ENCODE peak calls at places on chromosome 12, in six cellular contexts. One of them, this sample, is unnamed.

GRCh38 chr12:65826513-65827171 is 2.4 kb downstream of the HMGA2 start:
- DNase-seq in stimulated activated CD8-positive, alpha-beta memory T cell treated with anti-CD3 and anti-CD28 coated beads, Interleukin-4, amount 100 ng/mL, for 1 hour: no peak
- DNase-seq in HT1080: peak; percentile 77
- DNase-seq in T-helper 1 cell: no peak
- DNase-seq in GF-D8: no peak
- DNase-seq in choroid plexus epithelial cell: no peak
- DNase-seq in this sample: no peak

GRCh38 chr12:104930388-104931326 is 27.4 kb downstream of the SLC41A2 start:
- DNase-seq in stimulated activated CD8-positive, alpha-beta memory T cell treated with anti-CD3 and anti-CD28 coated beads, Interleukin-4, amount 100 ng/mL, for 1 hour: no peak
- DNase-seq in HT1080: no peak
- DNase-seq in T-helper 1 cell: no peak
- DNase-seq in GF-D8: no peak
- DNase-seq in choroid plexus epithelial cell: peak; percentile 74
- DNase-seq in this sample: no peak

GRCh38 chr12:114913871-114914801 is 230.2 kb upstream of the TBX3 start:
- DNase-seq in stimulated activated CD8-positive, alpha-beta memory T cell treated with anti-CD3 and anti-CD28 coated beads, Interleukin-4, amount 100 ng/mL, for 1 hour: no peak
- DNase-seq in HT1080: peak; percentile 56
- DNase-seq in T-helper 1 cell: no peak
- DNase-seq in GF-D8: no peak
- DNase-seq in choroid plexus epithelial cell: peak; percentile 24
- DNase-seq in this sample: peak; percentile 60

GRCh38 chr12:101992091-101992490 is 69.7 kb downstream of the WASHC3 start:
- DNase-seq in stimulated activated CD8-positive, alpha-beta memory T cell treated with anti-CD3 and anti-CD28 coated beads, Interleukin-4, amount 100 ng/mL, for 1 hour: no peak
- DNase-seq in HT1080: no peak
- DNase-seq in T-helper 1 cell: no peak
- DNase-seq in GF-D8: no peak
- DNase-seq in choroid plexus epithelial cell: no peak
- DNase-seq in this sample: no peak

GRCh38 chr12:78864483-78865296 is at the start of gene SYT1:
- DNase-seq in stimulated activated CD8-positive, alpha-beta memory T cell treated with anti-CD3 and anti-CD28 coated beads, Interleukin-4, amount 100 ng/mL, for 1 hour: no peak
- DNase-seq in HT1080: no peak
- DNase-seq in T-helper 1 cell: no peak
- DNase-seq in GF-D8: no peak
- DNase-seq in choroid plexus epithelial cell: peak; percentile 92
- DNase-seq in this sample: peak; percentile 83

GRCh38 chr12:130633771-130634170 is 82.3 kb downstream of the RIMBP2 start:
- DNase-seq in stimulated activated CD8-positive, alpha-beta memory T cell treated with anti-CD3 and anti-CD28 coated beads, Interleukin-4, amount 100 ng/mL, for 1 hour: no peak
- DNase-seq in HT1080: peak; percentile 34
- DNase-seq in T-helper 1 cell: no peak
- DNase-seq in GF-D8: no peak
- DNase-seq in choroid plexus epithelial cell: no peak
- DNase-seq in this sample: peak; percentile 50

GRCh38 chr12:2959508-2960431 is 573 bp downstream of the TEAD4 start:
- DNase-seq in stimulated activated CD8-positive, alpha-beta memory T cell treated with anti-CD3 and anti-CD28 coated beads, Interleukin-4, amount 100 ng/mL, for 1 hour: no peak
- DNase-seq in HT1080: peak; percentile 50
- DNase-seq in T-helper 1 cell: no peak
- DNase-seq in GF-D8: no peak
- DNase-seq in choroid plexus epithelial cell: peak; percentile 48
- DNase-seq in this sample: peak; percentile 71

GRCh38 chr12:52063986-52064649 is 5.7 kb upstream of the ATG101 start:
- DNase-seq in stimulated activated CD8-positive, alpha-beta memory T cell treated with anti-CD3 and anti-CD28 coated beads, Interleukin-4, amount 100 ng/mL, for 1 hour: no peak
- DNase-seq in HT1080: peak; percentile 69
- DNase-seq in T-helper 1 cell: no peak
- DNase-seq in GF-D8: no peak
- DNase-seq in choroid plexus epithelial cell: peak; percentile 88
- DNase-seq in this sample: no peak

GRCh38 chr12:131057722-131058515 is 104.2 kb downstream of the ADGRD1 start:
- DNase-seq in stimulated activated CD8-positive, alpha-beta memory T cell treated with anti-CD3 and anti-CD28 coated beads, Interleukin-4, amount 100 ng/mL, for 1 hour: no peak
- DNase-seq in HT1080: no peak
- DNase-seq in T-helper 1 cell: no peak
- DNase-seq in GF-D8: no peak
- DNase-seq in choroid plexus epithelial cell: no peak
- DNase-seq in this sample: no peak

GRCh38 chr12:77152623-77153193 is 87.3 kb upstream of the E2F7 start:
- DNase-seq in stimulated activated CD8-positive, alpha-beta memory T cell treated with anti-CD3 and anti-CD28 coated beads, Interleukin-4, amount 100 ng/mL, for 1 hour: no peak
- DNase-seq in HT1080: peak; percentile 48
- DNase-seq in T-helper 1 cell: no peak
- DNase-seq in GF-D8: no peak
- DNase-seq in choroid plexus epithelial cell: peak; percentile 76
- DNase-seq in this sample: no peak

GRCh38 chr12:105876426-105876927 is 262.3 kb downstream of the NUAK1 start:
- DNase-seq in stimulated activated CD8-positive, alpha-beta memory T cell treated with anti-CD3 and anti-CD28 coated beads, Interleukin-4, amount 100 ng/mL, for 1 hour: no peak
- DNase-seq in HT1080: no peak
- DNase-seq in T-helper 1 cell: no peak
- DNase-seq in GF-D8: no peak
- DNase-seq in choroid plexus epithelial cell: peak; percentile 39
- DNase-seq in this sample: no peak

GRCh38 chr12:22409071-22409951 is 74.8 kb upstream of the ST8SIA1 start:
- DNase-seq in stimulated activated CD8-positive, alpha-beta memory T cell treated with anti-CD3 and anti-CD28 coated beads, Interleukin-4, amount 100 ng/mL, for 1 hour: peak; percentile 12
- DNase-seq in HT1080: no peak
- DNase-seq in T-helper 1 cell: peak; percentile 34
- DNase-seq in GF-D8: no peak
- DNase-seq in choroid plexus epithelial cell: no peak
- DNase-seq in this sample: no peak

GRCh38 chr12:71958056-71958455 is 19.4 kb downstream of the TPH2 start:
- DNase-seq in stimulated activated CD8-positive, alpha-beta memory T cell treated with anti-CD3 and anti-CD28 coated beads, Interleukin-4, amount 100 ng/mL, for 1 hour: no peak
- DNase-seq in HT1080: peak; percentile 32
- DNase-seq in T-helper 1 cell: no peak
- DNase-seq in GF-D8: no peak
- DNase-seq in choroid plexus epithelial cell: peak; percentile 33
- DNase-seq in this sample: no peak

GRCh38 chr12:3593906-3594305 is 102.9 kb downstream of the PRMT8 start:
- DNase-seq in stimulated activated CD8-positive, alpha-beta memory T cell treated with anti-CD3 and anti-CD28 coated beads, Interleukin-4, amount 100 ng/mL, for 1 hour: no peak
- DNase-seq in HT1080: no peak
- DNase-seq in T-helper 1 cell: no peak
- DNase-seq in GF-D8: no peak
- DNase-seq in choroid plexus epithelial cell: no peak
- DNase-seq in this sample: no peak

GRCh38 chr12:105420659-105421240 is 90.3 kb downstream of the C12orf75 start:
- DNase-seq in stimulated activated CD8-positive, alpha-beta memory T cell treated with anti-CD3 and anti-CD28 coated beads, Interleukin-4, amount 100 ng/mL, for 1 hour: peak; percentile 24
- DNase-seq in HT1080: peak; percentile 69
- DNase-seq in T-helper 1 cell: peak; percentile 30
- DNase-seq in GF-D8: no peak
- DNase-seq in choroid plexus epithelial cell: peak; percentile 87
- DNase-seq in this sample: peak; percentile 83

GRCh38 chr12:6141048-6141447 is 16.6 kb upstream of the VWF start:
- DNase-seq in stimulated activated CD8-positive, alpha-beta memory T cell treated with anti-CD3 and anti-CD28 coated beads, Interleukin-4, amount 100 ng/mL, for 1 hour: no peak
- DNase-seq in HT1080: no peak
- DNase-seq in T-helper 1 cell: no peak
- DNase-seq in GF-D8: peak; percentile 36
- DNase-seq in choroid plexus epithelial cell: peak; percentile 88
- DNase-seq in this sample: no peak

GRCh38 chr12:78119351-78119918 is 288.7 kb downstream of the NAV3 start:
- DNase-seq in stimulated activated CD8-positive, alpha-beta memory T cell treated with anti-CD3 and anti-CD28 coated beads, Interleukin-4, amount 100 ng/mL, for 1 hour: no peak
- DNase-seq in HT1080: no peak
- DNase-seq in T-helper 1 cell: no peak
- DNase-seq in GF-D8: no peak
- DNase-seq in choroid plexus epithelial cell: no peak
- DNase-seq in this sample: no peak

GRCh38 chr12:83826112-83826511 is 1086.5 kb downstream of the SLC6A15 start:
- DNase-seq in stimulated activated CD8-positive, alpha-beta memory T cell treated with anti-CD3 and anti-CD28 coated beads, Interleukin-4, amount 100 ng/mL, for 1 hour: no peak
- DNase-seq in HT1080: peak; percentile 32
- DNase-seq in T-helper 1 cell: no peak
- DNase-seq in GF-D8: no peak
- DNase-seq in choroid plexus epithelial cell: peak; percentile 75
- DNase-seq in this sample: peak; percentile 60

GRCh38 chr12:107788281-107788680 is 13.8 kb downstream of the ASCL4 start:
- DNase-seq in stimulated activated CD8-positive, alpha-beta memory T cell treated with anti-CD3 and anti-CD28 coated beads, Interleukin-4, amount 100 ng/mL, for 1 hour: no peak
- DNase-seq in HT1080: no peak
- DNase-seq in T-helper 1 cell: no peak
- DNase-seq in GF-D8: no peak
- DNase-seq in choroid plexus epithelial cell: no peak
- DNase-seq in this sample: no peak

GRCh38 chr12:98297557-98297956 is 217.8 kb upstream of the TMPO start:
- DNase-seq in stimulated activated CD8-positive, alpha-beta memory T cell treated with anti-CD3 and anti-CD28 coated beads, Interleukin-4, amount 100 ng/mL, for 1 hour: no peak
- DNase-seq in HT1080: no peak
- DNase-seq in T-helper 1 cell: no peak
- DNase-seq in GF-D8: no peak
- DNase-seq in choroid plexus epithelial cell: no peak
- DNase-seq in this sample: no peak

GRCh38 chr12:1309610-1310009 is 284.8 kb downstream of the FBXL14 start:
- DNase-seq in stimulated activated CD8-positive, alpha-beta memory T cell treated with anti-CD3 and anti-CD28 coated beads, Interleukin-4, amount 100 ng/mL, for 1 hour: no peak
- DNase-seq in HT1080: no peak
- DNase-seq in T-helper 1 cell: no peak
- DNase-seq in GF-D8: no peak
- DNase-seq in choroid plexus epithelial cell: no peak
- DNase-seq in this sample: no peak

GRCh38 chr12:86712425-86712843 is 456.2 kb upstream of the MGAT4C start:
- DNase-seq in stimulated activated CD8-positive, alpha-beta memory T cell treated with anti-CD3 and anti-CD28 coated beads, Interleukin-4, amount 100 ng/mL, for 1 hour: no peak
- DNase-seq in HT1080: peak; percentile 95
- DNase-seq in T-helper 1 cell: no peak
- DNase-seq in GF-D8: no peak
- DNase-seq in choroid plexus epithelial cell: peak; percentile 99
- DNase-seq in this sample: no peak

GRCh38 chr12:126883737-126884136 is 1383.2 kb upstream of the TMEM132C start:
- DNase-seq in stimulated activated CD8-positive, alpha-beta memory T cell treated with anti-CD3 and anti-CD28 coated beads, Interleukin-4, amount 100 ng/mL, for 1 hour: no peak
- DNase-seq in HT1080: peak; percentile 28
- DNase-seq in T-helper 1 cell: no peak
- DNase-seq in GF-D8: no peak
- DNase-seq in choroid plexus epithelial cell: no peak
- DNase-seq in this sample: no peak

GRCh38 chr12:6221146-6221545 is 20.9 kb downstream of the CD9 start:
- DNase-seq in stimulated activated CD8-positive, alpha-beta memory T cell treated with anti-CD3 and anti-CD28 coated beads, Interleukin-4, amount 100 ng/mL, for 1 hour: no peak
- DNase-seq in HT1080: no peak
- DNase-seq in T-helper 1 cell: no peak
- DNase-seq in GF-D8: no peak
- DNase-seq in choroid plexus epithelial cell: no peak
- DNase-seq in this sample: no peak

GRCh38 chr12:442235-442884 is 17.4 kb upstream of the B4GALNT3 start:
- DNase-seq in stimulated activated CD8-positive, alpha-beta memory T cell treated with anti-CD3 and anti-CD28 coated beads, Interleukin-4, amount 100 ng/mL, for 1 hour: no peak
- DNase-seq in HT1080: peak; percentile 43
- DNase-seq in T-helper 1 cell: peak; percentile 24
- DNase-seq in GF-D8: no peak
- DNase-seq in choroid plexus epithelial cell: peak; percentile 60
- DNase-seq in this sample: peak; percentile 72

GRCh38 chr12:121253638-121254335 is 42.7 kb downstream of the CAMKK2 start:
- DNase-seq in stimulated activated CD8-positive, alpha-beta memory T cell treated with anti-CD3 and anti-CD28 coated beads, Interleukin-4, amount 100 ng/mL, for 1 hour: no peak
- DNase-seq in HT1080: no peak
- DNase-seq in T-helper 1 cell: no peak
- DNase-seq in GF-D8: no peak
- DNase-seq in choroid plexus epithelial cell: no peak
- DNase-seq in this sample: no peak

GRCh38 chr12:93322784-93323183 is 54.9 kb upstream of the NUDT4 start:
- DNase-seq in stimulated activated CD8-positive, alpha-beta memory T cell treated with anti-CD3 and anti-CD28 coated beads, Interleukin-4, amount 100 ng/mL, for 1 hour: no peak
- DNase-seq in HT1080: peak; percentile 79
- DNase-seq in T-helper 1 cell: no peak
- DNase-seq in GF-D8: no peak
- DNase-seq in choroid plexus epithelial cell: peak; percentile 23
- DNase-seq in this sample: no peak

GRCh38 chr12:112124918-112125249 is 476 bp upstream of the TRAFD1 start:
- DNase-seq in stimulated activated CD8-positive, alpha-beta memory T cell treated with anti-CD3 and anti-CD28 coated beads, Interleukin-4, amount 100 ng/mL, for 1 hour: no peak
- DNase-seq in HT1080: no peak
- DNase-seq in T-helper 1 cell: no peak
- DNase-seq in GF-D8: no peak
- DNase-seq in choroid plexus epithelial cell: no peak
- DNase-seq in this sample: no peak

GRCh38 chr12:80200414-80200813 is 101.1 kb downstream of the OTOGL start:
- DNase-seq in stimulated activated CD8-positive, alpha-beta memory T cell treated with anti-CD3 and anti-CD28 coated beads, Interleukin-4, amount 100 ng/mL, for 1 hour: no peak
- DNase-seq in HT1080: no peak
- DNase-seq in T-helper 1 cell: no peak
- DNase-seq in GF-D8: no peak
- DNase-seq in choroid plexus epithelial cell: no peak
- DNase-seq in this sample: no peak